ENCODE peak calls at places on chromosome 17, in five cellular contexts. D is K562, G is GM12878, F is HepG2, Y is H1. I is an unnamed sample.

GRCh38 chr17:3512512-3513171 is 36.8 kb downstream of the ASPA start:
- DNase-seq in D (no peak), G (no peak), F (no peak), Y (no peak), I (no peak)

GRCh38 chr17:47323382-47324223 is at the start of gene EFCAB13:
- DNase-seq in D (peak), G (peak), F (peak), Y (peak), I (no peak)

GRCh38 chr17:79073016-79073705 is 1.5 kb upstream of the ENGASE start:
- DNase-seq in D (no peak), G (no peak), F (no peak), Y (no peak), I (no peak)

GRCh38 chr17:18937981-18938691 is 13.8 kb upstream of the SLC5A10 start:
- DNase-seq in D (no peak), G (no peak), F (peak), Y (no peak), I (no peak)

GRCh38 chr17:38915639-38915995 is 9.8 kb upstream of the LASP1NB start:
- DNase-seq in D (no peak), G (no peak), F (no peak), Y (no peak), I (no peak)

GRCh38 chr17:3738562-3739295 is 15.0 kb downstream of the HASPIN start:
- DNase-seq in D (no peak), G (no peak), F (no peak), Y (no peak), I (no peak)

GRCh38 chr17:15493031-15493750 is 25.8 kb upstream of the CDRT4 start:
- DNase-seq in D (no peak), G (no peak), F (no peak), Y (no peak), I (no peak)

GRCh38 chr17:4854181-4854681 is 21.1 kb downstream of the MINK1 start:
- DNase-seq in D (no peak), G (no peak), F (peak), Y (no peak), I (no peak)

GRCh38 chr17:16417896-16418683 is 2.7 kb downstream of the TRPV2 start:
- DNase-seq in D (peak), G (no peak), F (no peak), Y (no peak), I (no peak)

GRCh38 chr17:79007504-79008381 is 1.8 kb downstream of the CANT1 start:
- DNase-seq in D (no peak), G (no peak), F (no peak), Y (no peak), I (no peak)

GRCh38 chr17:67638871-67639270 is 78.9 kb upstream of the NOL11 start:
- DNase-seq in D (no peak), G (no peak), F (no peak), Y (no peak), I (no peak)

GRCh38 chr17:48541036-48541573 is 3.8 kb downstream of the HOXB2 start:
- DNase-seq in D (no peak), G (no peak), F (no peak), Y (no peak), I (no peak)

GRCh38 chr17:77999413-78000173 is 41.1 kb downstream of the TNRC6C start:
- DNase-seq in D (no peak), G (no peak), F (peak), Y (no peak), I (peak)

GRCh38 chr17:978110-979093 is 1.2 kb downstream of the NXN start:
- DNase-seq in D (no peak), G (no peak), F (no peak), Y (no peak), I (no peak)

GRCh38 chr17:75490173-75490743 is 25.1 kb downstream of the CASKIN2 start:
- DNase-seq in D (no peak), G (no peak), F (no peak), Y (no peak), I (no peak)
- TF ChIP-seq ZNF274 in D (no peak), G (no peak), F (no peak), Y (no peak), I (no peak)

GRCh38 chr17:37648555-37648954 is 5.3 kb upstream of the DDX52 start:
- DNase-seq in D (no peak), G (no peak), F (no peak), Y (no peak), I (no peak)

GRCh38 chr17:37651846-37652245 is 8.6 kb upstream of the DDX52 start:
- DNase-seq in D (no peak), G (no peak), F (no peak), Y (no peak), I (no peak)

GRCh38 chr17:37650419-37651003 is 7.3 kb upstream of the DDX52 start:
- DNase-seq in D (peak), G (no peak), F (peak), Y (no peak), I (peak)
- TF ChIP-seq CTCF in D (peak), G (peak), F (peak), Y (peak), I (peak)

GRCh38 chr17:56949595-56949994 is 11.3 kb downstream of the COIL start:
- DNase-seq in D (no peak), G (no peak), F (no peak), Y (no peak), I (no peak)
- TF ChIP-seq ZNF274 in D (no peak), G (no peak), F (no peak), Y (no peak), I (no peak)

GRCh38 chr17:80738020-80738380 is 193.4 kb downstream of the RPTOR start:
- DNase-seq in D (no peak), G (no peak), F (no peak), Y (no peak), I (no peak)

GRCh38 chr17:80738987-80739730 is 194.5 kb downstream of the RPTOR start:
- DNase-seq in D (no peak), G (no peak), F (no peak), Y (no peak), I (no peak)

GRCh38 chr17:80738406-80738805 is 193.8 kb downstream of the RPTOR start:
- DNase-seq in D (no peak), G (peak), F (no peak), Y (no peak), I (no peak)

GRCh38 chr17:80742091-80742490 is 197.5 kb downstream of the RPTOR start:
- DNase-seq in D (no peak), G (no peak), F (no peak), Y (no peak), I (no peak)

DNA sequence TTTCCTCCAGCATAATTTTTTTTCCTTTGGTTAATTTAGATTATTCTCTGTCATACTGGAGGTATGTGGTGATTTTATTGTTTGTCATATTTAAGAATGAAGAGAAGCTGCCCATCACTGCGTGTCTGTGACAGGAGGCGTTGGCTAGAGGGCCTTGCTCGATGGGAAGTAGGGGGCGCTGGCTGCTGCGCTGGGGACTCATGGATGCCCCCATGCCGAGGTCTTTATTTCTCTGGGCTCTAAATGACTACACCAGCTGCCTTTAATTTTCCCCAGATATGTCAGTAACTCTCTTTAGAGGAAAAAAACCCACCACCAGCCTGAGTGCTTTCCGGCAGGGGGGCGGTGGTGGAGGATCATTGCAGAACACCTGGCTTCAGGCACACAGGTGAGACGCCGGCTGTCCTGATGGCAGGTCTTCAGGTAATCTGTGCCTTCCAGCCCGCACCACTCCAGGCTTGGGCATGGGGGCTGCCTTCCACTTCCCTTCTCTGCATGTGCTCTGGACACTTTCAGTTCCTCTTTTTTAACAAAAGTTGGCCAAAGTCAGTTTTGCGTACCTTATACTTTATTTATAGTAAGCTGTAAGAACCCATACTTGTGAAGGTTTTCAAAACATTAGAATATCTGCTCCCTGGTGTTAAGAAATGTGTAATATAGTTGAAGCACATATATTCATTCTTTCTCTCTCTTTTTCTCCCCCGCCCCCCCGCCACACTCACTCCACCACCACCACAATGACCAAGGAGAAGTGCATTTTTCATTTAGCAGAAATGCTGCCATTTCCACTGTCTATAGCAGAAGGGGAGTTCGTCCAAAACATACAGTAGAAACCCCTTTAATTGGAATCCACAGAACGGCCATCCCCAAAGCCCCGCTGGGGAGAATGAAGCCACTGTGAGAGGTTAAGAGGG is 192.7 kb downstream of the RPTOR start:
- DNase-seq in D (no peak), G (peak), F (no peak), Y (no peak), I (no peak)
- TF ChIP-seq CTCF in D (no peak), G (peak), F (no peak), Y (peak), I (no peak)

GRCh38 chr17:27634781-27635180 is 3.8 kb downstream of the LGALS9 start:
- DNase-seq in D (no peak), G (no peak), F (no peak), Y (no peak), I (no peak)

GRCh38 chr17:27631897-27632725 is 1.1 kb downstream of the LGALS9 start:
- DNase-seq in D (no peak), G (no peak), F (no peak), Y (no peak), I (no peak)

GRCh38 chr17:27633312-27634025 is 2.5 kb downstream of the LGALS9 start:
- DNase-seq in D (peak), G (no peak), F (peak), Y (no peak), I (no peak)

GRCh38 chr17:27634026-27634335 is 3.0 kb downstream of the LGALS9 start:
- DNase-seq in D (no peak), G (no peak), F (no peak), Y (no peak), I (no peak)

GRCh38 chr17:27635275-27635823 is 4.4 kb downstream of the LGALS9 start:
- DNase-seq in D (no peak), G (no peak), F (no peak), Y (no peak), I (no peak)
- TF ChIP-seq ZNF274 in D (no peak), G (no peak), F (no peak), Y (no peak), I (no peak)

DNA sequence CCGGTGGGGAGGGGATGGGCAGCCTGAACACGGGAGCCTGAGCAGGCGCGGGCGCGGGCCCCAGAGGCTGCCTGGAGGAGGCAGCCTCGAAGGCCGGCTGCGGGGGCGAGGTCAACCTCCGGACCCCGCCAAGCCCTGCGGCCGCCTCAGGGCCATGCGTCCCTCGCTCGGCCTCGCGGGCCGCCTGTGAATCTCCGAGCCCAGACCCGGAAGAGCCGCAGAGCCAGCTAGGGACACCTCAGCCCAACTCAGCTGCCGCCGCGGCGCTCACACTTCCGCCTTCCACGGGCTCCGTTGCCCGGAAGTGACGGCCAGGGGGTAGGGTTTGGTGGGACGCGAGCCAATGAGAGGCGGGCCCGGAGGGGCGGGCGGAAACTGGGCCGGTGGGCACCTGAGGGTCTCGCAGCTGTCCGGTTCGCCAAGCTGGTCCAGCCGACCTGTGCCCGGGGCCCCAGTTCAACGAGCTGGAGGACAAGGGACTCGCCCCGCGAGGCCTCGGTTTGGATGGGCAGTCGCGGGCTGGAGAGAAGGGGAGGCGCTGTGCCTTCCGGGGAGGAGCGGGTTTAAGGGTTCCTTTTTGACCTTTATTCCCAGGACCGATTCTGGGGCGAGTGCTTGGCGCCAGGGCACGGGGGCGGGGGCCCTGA is at the start of gene SLC38A10:
- DNase-seq in D (peak), G (peak), F (peak), Y (peak), I (peak)
- TF ChIP-seq CTCF in D (peak), G (no peak), F (no peak), Y (no peak), I (no peak)

DNA sequence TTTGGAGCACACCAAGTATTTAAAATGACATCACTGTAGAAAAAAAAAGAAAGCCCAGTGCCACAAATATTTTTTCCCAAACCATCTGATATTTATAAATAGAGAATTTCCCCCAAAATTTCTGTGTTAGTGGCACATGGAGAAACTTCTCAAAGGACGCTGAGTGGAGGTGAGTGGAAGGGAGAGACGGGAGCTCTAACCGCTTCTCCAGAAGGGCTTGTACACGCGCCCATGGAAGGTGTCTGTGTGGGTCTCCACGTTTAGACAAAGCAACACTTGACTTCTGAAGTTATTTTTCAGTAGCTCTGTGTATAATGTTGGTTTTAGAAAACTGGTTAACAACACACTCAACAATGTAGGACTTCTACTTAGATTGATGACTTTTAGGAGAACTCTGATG is 1.0 kb downstream of the MYOCD start:
- DNase-seq in D (no peak), G (no peak), F (no peak), Y (no peak), I (no peak)
- TF ChIP-seq ZNF274 in D (no peak), G (no peak), F (no peak), Y (no peak), I (no peak)

GRCh38 chr17:17732444-17732843 is 51.2 kb downstream of the RAI1 start:
- DNase-seq in D (no peak), G (no peak), F (no peak), Y (no peak), I (no peak)
- TF ChIP-seq CTCF in D (no peak), G (no peak), F (no peak), Y (no peak), I (no peak)

DNA sequence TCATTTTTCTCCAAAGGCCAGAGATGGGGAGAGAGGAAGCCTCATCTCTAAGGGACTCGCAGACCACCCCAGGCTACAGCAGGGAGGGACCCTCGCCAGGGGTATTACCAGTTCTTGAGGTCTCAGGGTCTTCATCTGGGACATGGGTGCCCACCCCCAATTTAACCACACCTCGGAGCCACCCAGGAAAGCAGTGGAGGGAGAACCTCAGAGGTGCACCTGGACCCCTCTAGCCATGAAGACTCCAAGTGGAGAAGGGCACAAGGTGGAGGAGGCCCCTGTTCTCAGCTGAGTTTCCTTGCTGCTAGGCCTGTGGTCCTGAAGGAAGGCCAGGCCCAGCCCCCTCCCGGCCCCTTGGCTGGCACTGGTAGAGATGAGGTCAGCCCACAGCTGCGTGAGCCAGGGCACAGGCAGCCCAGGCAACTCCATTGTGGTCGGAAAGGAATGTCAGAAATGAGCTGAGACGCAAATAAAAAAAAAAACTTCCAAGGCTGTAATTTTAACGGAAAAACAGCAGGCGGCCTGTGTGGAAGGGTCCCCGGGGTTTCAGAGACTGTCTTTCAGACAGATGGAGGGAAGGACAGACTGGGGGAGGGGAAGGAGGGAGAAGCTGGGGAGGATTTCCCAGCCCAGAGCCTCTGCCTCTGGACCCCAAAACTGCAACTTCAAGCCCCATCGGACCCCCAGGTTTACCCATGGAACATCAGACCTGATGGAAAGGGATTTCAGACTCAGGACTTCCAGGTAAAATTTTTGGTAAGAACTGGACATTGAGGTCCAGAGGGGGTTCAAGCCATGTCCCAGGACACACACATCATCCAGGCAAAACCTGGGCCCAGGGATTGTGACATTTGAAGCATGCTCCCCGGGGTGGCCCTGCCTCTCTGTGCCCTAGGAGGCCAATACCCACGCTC is 25.5 kb upstream of the MRPS23 start:
- DNase-seq in D (no peak), G (no peak), F (peak), Y (peak), I (peak)
- TF ChIP-seq ZNF274 in D (no peak), G (no peak), F (peak), Y (no peak), I (no peak)

I was measured in HCT116.